ENCODE peak calls at places on chromosome 13, in nine cellular contexts. T is right cardiac atrium; M is tibial artery; J is tibial nerve; R is CD8-positive, alpha-beta T cell; W is ovary; V is cardiac muscle cell; E is fibroblast of lung; Y is CD8-positive, alpha-beta memory T cell. O is an unnamed sample. For H3K27me3, the result is how much of the 10 kb centered on the place peaks cover.

GRCh38 chr13:102710261-102710679 is 15.4 kb upstream of the METTL21C start:
- DNase-seq in T (no peak), M (no peak), J (no peak), R (no peak), W (no peak), V (no peak), E (peak), Y (no peak), O (no peak)

GRCh38 chr13:33321686-33322473 is 36.3 kb upstream of the STARD13 start:
- DNase-seq in T (no peak), M (no peak), J (no peak), R (no peak), W (no peak), V (peak), E (no peak), Y (no peak), O (no peak)

GRCh38 chr13:49086711-49087110 is 111.0 kb downstream of the FNDC3A start:
- DNase-seq in T (no peak), M (no peak), J (no peak), R (no peak), W (no peak), V (peak), E (peak), Y (no peak), O (no peak)

GRCh38 chr13:24663089-24663395 is 17.2 kb upstream of the ATP12A start:
- DNase-seq in T (no peak), M (no peak), J (no peak), R (no peak), W (no peak), V (no peak), E (no peak), Y (no peak), O (no peak)

GRCh38 chr13:20924758-20925394 is 22.3 kb upstream of the XPO4 start:
- DNase-seq in T (peak), M (peak), J (peak), R (peak), W (peak), V (peak), E (peak), Y (peak), O (peak)

GRCh38 chr13:76231522-76232167 is 595.5 kb downstream of the LMO7 start:
- DNase-seq in T (no peak), M (no peak), J (no peak), R (no peak), W (no peak), V (no peak), E (no peak), Y (no peak), O (no peak)

GRCh38 chr13:68984688-68985319 is 1122.8 kb upstream of the ATXN8OS start:
- DNase-seq in T (peak), M (no peak), J (no peak), R (no peak), W (no peak), V (no peak), E (no peak), Y (no peak), O (no peak)

GRCh38 chr13:47454986-47455385 is 546.1 kb downstream of the SUCLA2 start:
- DNase-seq in T (no peak), M (no peak), J (no peak), R (no peak), W (no peak), V (peak), E (peak), Y (no peak), O (no peak)

GRCh38 chr13:101835920-101836319 is 383.4 kb downstream of the ITGBL1 start:
- DNase-seq in T (no peak), M (no peak), J (no peak), R (no peak), W (no peak), V (no peak), E (no peak), Y (no peak), O (no peak)

GRCh38 chr13:73325351-73326214 is 266.8 kb downstream of the KLF5 start:
- DNase-seq in T (no peak), M (no peak), J (no peak), R (no peak), W (no peak), V (no peak), E (no peak), Y (no peak), O (no peak)

GRCh38 chr13:101398191-101398590 is 18.1 kb downstream of the NALCN start:
- DNase-seq in T (no peak), M (no peak), J (no peak), R (no peak), W (no peak), V (no peak), E (peak), Y (no peak), O (no peak)

GRCh38 chr13:80755925-80756324 is 415.0 kb upstream of the SPRY2 start:
- DNase-seq in T (no peak), M (no peak), J (no peak), R (no peak), W (no peak), V (no peak), E (peak), Y (no peak), O (no peak)

GRCh38 chr13:64529874-64530485 is 2700.2 kb downstream of the PCDH9 start:
- DNase-seq in T (no peak), M (no peak), J (no peak), R (no peak), W (no peak), V (peak), E (peak), Y (no peak), O (no peak)

GRCh38 chr13:75931116-75931515 is 295.0 kb downstream of the LMO7 start:
- DNase-seq in T (no peak), M (no peak), J (no peak), R (no peak), W (no peak), V (no peak), E (no peak), Y (no peak), O (no peak)

GRCh38 chr13:44313674-44314073 is 60.0 kb upstream of the SERP2 start:
- DNase-seq in T (no peak), M (no peak), J (no peak), R (no peak), W (no peak), V (peak), E (peak), Y (no peak), O (no peak)

GRCh38 chr13:64680739-64681138 is 2549.4 kb downstream of the PCDH9 start:
- DNase-seq in T (no peak), M (no peak), J (no peak), R (no peak), W (no peak), V (no peak), E (no peak), Y (no peak), O (no peak)

GRCh38 chr13:47408546-47409319 is 511.9 kb upstream of the HTR2A start:
- DNase-seq in T (no peak), M (no peak), J (no peak), R (no peak), W (no peak), V (no peak), E (no peak), Y (no peak), O (no peak)

GRCh38 chr13:95793018-95793555 is 116.1 kb downstream of the DNAJC3 start:
- DNase-seq in T (no peak), M (no peak), J (no peak), R (no peak), W (no peak), V (peak), E (no peak), Y (no peak), O (no peak)

GRCh38 chr13:97274782-97275252 is 52.7 kb downstream of the MBNL2 start:
- DNase-seq in T (no peak), M (no peak), J (no peak), R (no peak), W (no peak), V (peak), E (peak), Y (no peak), O (no peak)

GRCh38 chr13:113805431-113806103 is 46.5 kb downstream of the TMEM255B start:
- DNase-seq in T (peak), M (no peak), J (no peak), R (no peak), W (no peak), V (no peak), E (no peak), Y (no peak), O (no peak)

GRCh38 chr13:26549713-26550112 is 7.8 kb upstream of the WASF3 start:
- DNase-seq in T (no peak), M (no peak), J (no peak), R (no peak), W (no peak), V (no peak), E (no peak), Y (no peak), O (no peak)

GRCh38 chr13:42997381-42997780 is 5.3 kb upstream of the EPSTI1 start:
- DNase-seq in T (no peak), M (no peak), J (no peak), R (no peak), W (no peak), V (peak), E (no peak), Y (no peak), O (no peak)

GRCh38 chr13:23866420-23867026 is 22.7 kb downstream of the MIPEP start:
- DNase-seq in T (no peak), M (no peak), J (no peak), R (no peak), W (no peak), V (no peak), E (peak), Y (no peak), O (no peak)

GRCh38 chr13:94110011-94110410 is 369.5 kb downstream of the DCT start:
- DNase-seq in T (no peak), M (no peak), J (no peak), R (no peak), W (no peak), V (no peak), E (no peak), Y (no peak), O (no peak)

GRCh38 chr13:101098873-101099272 is 317.4 kb downstream of the NALCN start:
- DNase-seq in T (no peak), M (no peak), J (no peak), R (no peak), W (no peak), V (no peak), E (no peak), Y (no peak), O (no peak)

GRCh38 chr13:25249001-25249543 is 38.2 kb downstream of the MTMR6 start:
- DNase-seq in T (no peak), M (no peak), J (peak), R (no peak), W (no peak), V (peak), E (peak), Y (no peak), O (no peak)

GRCh38 chr13:44230736-44231135 is 142.9 kb upstream of the SERP2 start:
- DNase-seq in T (no peak), M (no peak), J (no peak), R (no peak), W (no peak), V (peak), E (no peak), Y (no peak), O (no peak)

GRCh38 chr13:35994131-35994966 is 136.8 kb downstream of the DCLK1 start:
- DNase-seq in T (no peak), M (peak), J (no peak), R (no peak), W (peak), V (peak), E (peak), Y (no peak), O (no peak)

GRCh38 chr13:59746291-59746962 is 417.3 kb downstream of the DIAPH3 start:
- DNase-seq in T (no peak), M (no peak), J (no peak), R (no peak), W (no peak), V (peak), E (peak), Y (no peak), O (no peak)

DNA sequence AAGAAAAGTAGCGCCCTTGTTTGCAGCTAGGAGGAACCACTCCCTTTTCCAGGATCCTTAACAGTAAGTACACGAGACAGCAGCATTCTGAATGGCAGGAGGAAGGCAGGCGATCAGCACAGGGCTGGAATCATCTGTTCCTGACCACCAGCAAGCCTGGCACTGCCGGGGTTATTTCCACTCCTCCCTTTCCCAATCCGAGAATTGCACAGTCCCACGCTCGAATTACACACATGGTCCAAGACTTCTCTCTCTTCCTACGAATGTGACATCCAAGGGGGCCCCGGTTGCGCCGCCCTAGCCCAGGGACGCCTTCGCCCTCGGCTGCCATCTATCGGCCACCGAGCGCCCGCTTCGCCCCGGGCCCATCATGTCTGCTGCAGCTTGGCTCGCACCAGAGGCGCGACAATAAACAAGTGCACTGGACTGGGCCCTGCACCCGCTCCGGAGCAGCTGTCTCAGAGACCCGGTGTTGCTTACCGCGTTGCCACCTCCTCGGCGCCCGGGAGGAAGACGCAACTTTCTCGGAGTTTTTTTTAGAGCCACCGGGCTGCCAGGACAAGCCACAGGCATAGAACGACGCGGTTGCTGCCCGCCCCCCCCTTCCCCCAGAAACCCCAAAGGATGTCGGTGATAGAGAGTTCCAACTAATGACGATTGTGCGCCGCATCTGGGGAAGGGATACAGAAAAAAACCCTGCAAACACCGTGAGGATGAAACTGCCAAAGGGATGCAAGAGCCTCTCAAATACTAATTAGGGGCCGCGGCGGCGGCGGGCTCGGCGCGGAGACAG is at the start of gene SLITRK5:
- DNase-seq in T (peak), M (peak), J (peak), R (peak), W (peak), V (peak), E (peak), Y (no peak), O (peak)
- H3K27me3 ChIP-seq in T (under half), M (under half), J (under half), R (under half), W (under half), V (half or more), E (under half), Y (under half), O (half or more)

GRCh38 chr13:50357586-50358118 is 342.4 kb downstream of the KCNRG start:
- DNase-seq in T (no peak), M (no peak), J (peak), R (no peak), W (peak), V (peak), E (peak), Y (no peak), O (no peak)
- H3K27ac ChIP-seq in T (peak), M (peak), J (peak), R (no peak), W (peak), V (no peak), E (no peak), Y (no peak), O (peak)

DNA sequence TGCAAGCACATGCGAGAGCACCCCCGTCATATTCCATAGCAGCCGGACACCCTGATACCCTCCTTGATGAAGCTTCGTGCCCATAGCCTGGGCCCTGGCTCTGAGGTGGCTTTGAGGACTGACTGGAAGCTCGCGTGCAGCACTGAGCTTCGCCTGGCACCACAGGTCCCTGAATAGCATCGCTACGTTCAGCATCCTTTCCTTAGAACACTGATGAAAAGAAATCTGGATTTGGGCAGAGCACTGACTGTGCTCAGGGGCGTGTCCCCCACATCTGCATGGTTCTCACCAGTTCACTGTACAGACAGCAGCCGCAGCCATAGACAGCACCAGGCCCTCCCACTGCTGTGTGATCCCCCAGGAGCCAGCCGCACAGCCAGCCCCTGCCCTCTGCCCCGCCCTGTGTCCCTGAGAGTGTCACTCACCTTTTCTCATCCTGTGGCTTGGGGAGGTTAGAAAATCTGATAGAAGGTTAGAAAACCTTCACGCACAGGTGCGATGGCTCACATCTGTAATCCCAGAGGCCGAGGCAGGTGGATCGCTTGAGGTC is 49.3 kb upstream of the SPACA7 start:
- DNase-seq in T (peak), M (no peak), J (no peak), R (no peak), W (no peak), V (no peak), E (no peak), Y (no peak), O (no peak)
- H3K27me3 ChIP-seq in T (under half), M (under half), J (under half), R (under half), W (under half), V (under half), E (under half), Y (under half), O (under half)

GRCh38 chr13:40568246-40568645 is 98.2 kb downstream of the FOXO1 start:
- DNase-seq in T (no peak), M (no peak), J (no peak), R (no peak), W (no peak), V (no peak), E (no peak), Y (no peak), O (no peak)

GRCh38 chr13:40571338-40571737 is 95.1 kb downstream of the FOXO1 start:
- DNase-seq in T (no peak), M (no peak), J (no peak), R (no peak), W (no peak), V (no peak), E (no peak), Y (no peak), O (no peak)

GRCh38 chr13:40568672-40569350 is 97.6 kb downstream of the FOXO1 start:
- DNase-seq in T (no peak), M (no peak), J (no peak), R (no peak), W (no peak), V (peak), E (no peak), Y (no peak), O (no peak)

GRCh38 chr13:40572961-40573360 is 93.5 kb downstream of the FOXO1 start:
- DNase-seq in T (no peak), M (no peak), J (no peak), R (no peak), W (no peak), V (no peak), E (no peak), Y (no peak), O (no peak)

GRCh38 chr13:40570930-40571329 is 95.5 kb downstream of the FOXO1 start:
- DNase-seq in T (no peak), M (no peak), J (no peak), R (no peak), W (no peak), V (no peak), E (no peak), Y (no peak), O (no peak)
- H3K27ac ChIP-seq in T (no peak), M (no peak), J (no peak), R (no peak), W (no peak), V (no peak), E (no peak), Y (no peak), O (no peak)

GRCh38 chr13:50438351-50438750 is 405.1 kb downstream of the DLEU7 start:
- DNase-seq in T (no peak), M (no peak), J (no peak), R (no peak), W (no peak), V (no peak), E (no peak), Y (no peak), O (no peak)
- H3K27me3 ChIP-seq in T (under half), M (under half), J (under half), R (under half), W (under half), V (under half), E (under half), Y (under half), O (under half)

DNA sequence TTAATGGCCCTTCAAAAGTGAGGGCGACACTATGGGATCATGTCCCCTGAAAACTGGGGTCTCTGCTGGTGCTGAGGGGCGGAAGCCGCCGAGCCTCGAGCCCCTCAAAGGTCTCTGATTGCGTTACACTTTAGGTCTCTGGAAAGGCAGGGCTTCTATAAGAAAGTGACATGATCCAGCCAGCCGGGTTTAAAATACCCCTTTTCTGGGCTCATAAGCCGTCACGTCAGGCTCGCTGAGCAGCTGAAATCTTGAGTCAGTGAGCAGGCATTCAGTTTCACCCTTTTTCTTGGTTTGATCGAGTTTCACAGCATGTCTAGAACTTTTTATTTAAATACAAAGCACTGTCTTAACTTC is 600 bp upstream of the HMGB1 start:
- DNase-seq in T (no peak), M (no peak), J (no peak), R (no peak), W (no peak), V (no peak), E (no peak), Y (no peak), O (no peak)
- H3K27ac ChIP-seq in T (no peak), M (no peak), J (no peak), R (no peak), W (no peak), V (peak), E (peak), Y (peak), O (no peak)